ENCODE peak calls at places on chromosomes 5 and 9, in six cellular contexts. I, K, B, H, P and R are unnamed samples.

GRCh38 chr9:105148328-105149006 is 96.0 kb upstream of the SLC44A1 start:
- DNase-seq in I (no peak), K (no peak), B (no peak), H (no peak), P (peak), R (no peak)

GRCh38 chr9:130296783-130297055 is 31.2 kb downstream of the HMCN2 start:
- DNase-seq in I (no peak), K (no peak), B (no peak), H (no peak), P (no peak), R (no peak)

GRCh38 chr5:2180456-2180855 is 297.7 kb upstream of the IRX4 start:
- DNase-seq in I (no peak), K (no peak), B (no peak), H (no peak), P (no peak), R (no peak)

GRCh38 chr9:114662081-114662989 is 4.7 kb upstream of the TEX53 start:
- DNase-seq in I (no peak), K (peak), B (peak), H (no peak), P (peak), R (peak)

GRCh38 chr9:127104465-127105311 is 17.7 kb downstream of the ANGPTL2 start:
- DNase-seq in I (peak), K (peak), B (no peak), H (peak), P (no peak), R (peak)

GRCh38 chr9:119418721-119419120 is 49.5 kb upstream of the BRINP1 start:
- DNase-seq in I (no peak), K (no peak), B (no peak), H (no peak), P (no peak), R (no peak)

GRCh38 chr9:114893622-114894021 is 36.8 kb downstream of the TNFSF8 start:
- DNase-seq in I (no peak), K (peak), B (no peak), H (no peak), P (no peak), R (no peak)

GRCh38 chr9:129665008-129665771 is at the start of gene PRRX2:
- DNase-seq in I (peak), K (no peak), B (no peak), H (no peak), P (peak), R (no peak)

GRCh38 chr5:50595199-50595598 is 71.2 kb upstream of the PARP8 start:
- DNase-seq in I (peak), K (peak), B (no peak), H (no peak), P (no peak), R (peak)

GRCh38 chr9:74942801-74943200 is 9.9 kb downstream of the C9orf40 start:
- DNase-seq in I (no peak), K (peak), B (no peak), H (no peak), P (no peak), R (peak)

GRCh38 chr9:82588801-82589200 is 474.1 kb downstream of the RASEF start:
- DNase-seq in I (no peak), K (no peak), B (no peak), H (no peak), P (no peak), R (no peak)

GRCh38 chr9:111412280-111412679 is 71.9 kb downstream of the ECPAS start:
- DNase-seq in I (no peak), K (peak), B (no peak), H (no peak), P (no peak), R (no peak)

GRCh38 chr9:129178983-129179382 is 922 bp upstream of the IER5L start:
- DNase-seq in I (no peak), K (no peak), B (no peak), H (no peak), P (no peak), R (no peak)

GRCh38 chr5:58265531-58265930 is 194.4 kb downstream of the PLK2 start:
- DNase-seq in I (no peak), K (no peak), B (no peak), H (no peak), P (no peak), R (no peak)

GRCh38 chr9:89922099-89922498 is 317.3 kb downstream of the GADD45G start:
- DNase-seq in I (no peak), K (no peak), B (no peak), H (no peak), P (no peak), R (no peak)

GRCh38 chr5:66860199-66860975 is 264.2 kb downstream of the MAST4 start:
- DNase-seq in I (peak), K (peak), B (no peak), H (no peak), P (no peak), R (peak)

GRCh38 chr9:120876842-120877240 is at the start of gene PHF19:
- DNase-seq in I (peak), K (peak), B (peak), H (no peak), P (peak), R (peak)

GRCh38 chr5:104016650-104017049 is 454.1 kb upstream of the NUDT12 start:
- DNase-seq in I (peak), K (peak), B (no peak), H (no peak), P (no peak), R (peak)

GRCh38 chr9:99351647-99352046 is 129.6 kb downstream of the SEC61B start:
- DNase-seq in I (no peak), K (no peak), B (no peak), H (no peak), P (no peak), R (no peak)
- TF ChIP-seq CTCF in I (no peak), K (no peak), B (peak), H (no peak), P (no peak), R (no peak)

GRCh38 chr9:3181049-3181953 is 337.4 kb upstream of the PUM3 start:
- DNase-seq in I (no peak), K (peak), B (peak), H (peak), P (peak), R (peak)
- H3K4me3 ChIP-seq in I (peak), K (no peak), B (peak), H (peak), P (peak), R (no peak)

GRCh38 chr5:126741361-126741760 is 35.6 kb upstream of the LMNB1 start:
- DNase-seq in I (no peak), K (no peak), B (no peak), H (no peak), P (no peak), R (no peak)
- TF ChIP-seq CTCF in I (no peak), K (no peak), B (no peak), H (no peak), P (no peak), R (no peak)

GRCh38 chr9:124263800-124264426 is 6.2 kb downstream of the NEK6 start:
- DNase-seq in I (no peak), K (no peak), B (peak), H (no peak), P (no peak), R (peak)
- H3K4me3 ChIP-seq in I (peak), K (peak), B (peak), H (no peak), P (no peak), R (no peak)